ENCODE peak calls at places on chromosomes 5 and 9, in eight cellular contexts. C, N, B, T, G, F, S and A are unnamed samples.
A peak's percentile ranks its signal among the peaks of the same experiment; 100 is the strongest.

GRCh38 chr5:125274211-125274610 is 527.8 kb upstream of the ZNF608 start:
- DNase-seq in G (no peak), F (no peak), C (no peak), N (no peak), B (no peak), T (no peak), S (no peak), A (no peak)

GRCh38 chr9:129587487-129588262 is 33.2 kb downstream of the C9orf50 start:
- DNase-seq in B (no peak), N (no peak), F (no peak), G (no peak), S (peak; percentile 88), C (no peak), T (no peak), A (no peak)

GRCh38 chr5:91252916-91253315 is 130.2 kb downstream of the ARRDC3 start:
- DNase-seq in C (no peak), T (no peak), G (no peak), S (no peak), F (no peak), N (no peak), B (no peak), A (no peak)

GRCh38 chr5:135034186-135034962 is at the start of gene PITX1:
- DNase-seq in B (no peak), S (peak; percentile 96), T (peak; percentile 65), F (no peak), N (peak; percentile 69), C (peak; percentile 80), G (peak; percentile 52), A (no peak)

GRCh38 chr5:16579142-16579541 is 37.7 kb downstream of the RETREG1 start:
- DNase-seq in B (no peak), T (no peak), S (no peak), C (no peak), F (no peak), N (peak; percentile 60), G (no peak), A (peak; percentile 77)

GRCh38 chr9:37061763-37062162 is 27.7 kb upstream of the PAX5 start:
- DNase-seq in T (no peak), C (no peak), B (no peak), G (peak; percentile 7), S (no peak), F (peak; percentile 37), N (no peak), A (no peak)

GRCh38 chr5:52725781-52726180 is 61.9 kb upstream of the ITGA1 start:
- DNase-seq in S (no peak), B (peak; percentile 15), C (no peak), T (peak; percentile 29), N (no peak), F (no peak), G (no peak), A (no peak)

GRCh38 chr9:122287214-122287613 is 22.5 kb downstream of the MRRF start:
- DNase-seq in C (no peak), S (no peak), G (no peak), F (no peak), B (no peak), T (no peak), N (no peak), A (no peak)

GRCh38 chr5:84239509-84239908 is 145.2 kb downstream of the EDIL3 start:
- DNase-seq in B (no peak), G (no peak), T (no peak), C (no peak), S (no peak), F (no peak), N (no peak), A (no peak)

GRCh38 chr9:5851445-5851844 is 18.5 kb upstream of the ERMP1 start:
- DNase-seq in G (no peak), B (no peak), F (no peak), N (no peak), T (peak; percentile 21), S (peak; percentile 45), C (no peak), A (no peak)

GRCh38 chr5:108696951-108697715 is 50.6 kb upstream of the FER start:
- DNase-seq in T (no peak), F (no peak), S (no peak), B (no peak), N (no peak), G (no peak), C (no peak), A (no peak)

GRCh38 chr5:131265318-131265803 is 1.5 kb downstream of the CDC42SE2 start:
- DNase-seq in T (no peak), G (peak; percentile 60), B (no peak), N (no peak), F (no peak), S (peak; percentile 21), C (peak; percentile 56), A (no peak)

GRCh38 chr5:131998431-131999040 is 12.9 kb downstream of the ACSL6 start:
- DNase-seq in S (no peak), G (peak; percentile 69), F (no peak), N (no peak), C (no peak), T (no peak), B (no peak), A (no peak)

GRCh38 chr5:891837-892389 is 688 bp downstream of the BRD9 start:
- DNase-seq in F (no peak), G (no peak), B (no peak), T (peak; percentile 29), N (no peak), S (peak; percentile 49), C (peak; percentile 50), A (no peak)
- H3K27ac ChIP-seq in F (peak overlapping the region; percentile 90), G (peak overlapping the region; percentile 79), B (peak overlapping the region; percentile 91), T (peak overlapping the region; percentile 86), N (peak overlapping the region; percentile 87), S (peak overlapping the region; percentile 83), C (peak overlapping the region; percentile 98), A (peak overlapping the region; percentile 89)

GRCh38 chr5:28164568-28164967 is 1126.2 kb upstream of the CDH9 start:
- DNase-seq in T (no peak), N (no peak), B (no peak), C (no peak), S (no peak), F (no peak), G (no peak), A (no peak)

DNA sequence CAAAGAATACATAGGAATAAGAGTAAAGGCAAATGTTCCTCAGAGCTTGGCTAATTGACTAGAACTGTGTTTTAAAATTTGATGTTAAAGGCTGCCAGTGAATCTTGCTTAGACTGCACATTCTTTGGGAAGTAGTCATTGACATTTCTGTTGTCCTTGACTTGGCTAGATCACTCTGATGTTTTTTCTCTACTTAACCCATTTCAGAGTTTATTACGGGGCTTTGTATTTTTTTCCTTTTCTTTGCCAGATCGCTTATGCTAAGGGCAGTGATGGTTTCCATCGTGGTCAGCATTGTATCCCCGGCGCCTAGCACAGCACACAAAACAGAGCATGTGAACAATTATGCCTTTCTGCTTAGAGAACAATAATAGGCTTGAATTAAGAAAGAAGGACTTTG is 1126.7 kb upstream of the CDH9 start:
- DNase-seq in F (no peak), S (no peak), T (no peak), B (no peak), G (no peak), N (no peak), C (no peak), A (no peak)
- TF ChIP-seq EP300 in F (no peak), S (no peak), T (no peak), B (peak; percentile 43), G (no peak), N (no peak), C (no peak), A (no peak)

GRCh38 chr9:136006169-136006568 is 45.0 kb upstream of the UBAC1 start:
- DNase-seq in G (no peak), T (no peak), N (no peak), C (no peak), B (no peak), F (no peak), S (no peak), A (no peak)

GRCh38 chr9:136003356-136004218 is 42.4 kb upstream of the UBAC1 start:
- DNase-seq in N (no peak), T (no peak), G (no peak), S (peak; percentile 60), C (no peak), B (no peak), F (no peak), A (no peak)

GRCh38 chr9:136002886-136003285 is 41.7 kb upstream of the UBAC1 start:
- DNase-seq in B (no peak), S (no peak), T (no peak), F (no peak), G (no peak), N (no peak), C (no peak), A (no peak)

GRCh38 chr9:136004219-136004618 is 43.0 kb upstream of the UBAC1 start:
- DNase-seq in S (no peak), B (no peak), C (no peak), G (no peak), F (no peak), T (no peak), N (no peak), A (no peak)

GRCh38 chr9:136004712-136005111 is 43.5 kb upstream of the UBAC1 start:
- DNase-seq in N (no peak), C (no peak), F (no peak), G (no peak), S (no peak), B (no peak), T (no peak), A (no peak)
- H3K4me3 ChIP-seq in N (no peak overlapping the region), C (no peak overlapping the region), F (no peak overlapping the region), G (no peak overlapping the region), S (no peak overlapping the region), B (no peak overlapping the region), T (no peak overlapping the region), A (no peak overlapping the region)

GRCh38 chr9:125633116-125633743 is 73.8 kb downstream of the MAPKAP1 start:
- DNase-seq in F (no peak), N (peak; percentile 43), T (no peak), S (no peak), B (no peak), C (no peak), G (no peak), A (no peak)
- H3K27ac ChIP-seq in F (no peak overlapping the region), N (peak overlapping the region; percentile 41), T (no peak overlapping the region), S (no peak overlapping the region), B (no peak overlapping the region), C (no peak overlapping the region), G (peak overlapping the region; percentile 62), A (no peak overlapping the region)

DNA sequence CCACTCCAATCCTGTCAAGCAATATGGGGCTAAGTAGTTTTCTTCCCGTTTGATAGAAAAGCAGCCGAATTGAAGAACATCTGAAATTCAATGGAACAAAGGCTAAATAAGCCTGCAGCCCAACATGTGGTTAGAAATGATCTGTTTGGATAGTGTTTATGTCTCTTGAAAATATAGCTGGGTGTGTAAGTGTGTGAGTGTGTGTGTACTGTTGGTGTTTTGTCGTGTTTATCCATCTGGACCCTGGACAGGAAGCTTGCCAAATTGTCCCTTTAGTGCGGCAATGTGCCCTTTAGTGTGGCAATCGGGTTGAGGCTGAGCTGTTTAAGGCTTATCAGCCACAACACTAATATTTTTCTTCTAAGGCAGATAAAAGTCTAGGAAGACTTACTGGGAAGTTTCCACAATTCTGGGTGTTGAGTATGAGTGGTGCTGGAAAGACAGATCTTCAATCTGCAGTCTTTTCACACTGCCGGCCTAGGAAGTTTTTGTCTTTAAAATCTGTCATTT is 180.2 kb downstream of the YTHDC2 start:
- DNase-seq in N (no peak), C (no peak), B (no peak), F (no peak), S (no peak), G (no peak), T (peak; percentile 10), A (no peak)
- TF ChIP-seq EP300 in N (no peak), C (no peak), B (no peak), F (no peak), S (no peak), G (no peak), T (no peak), A (no peak)